ENCODE peak calls at places on chromosomes 12 and 14, in seven cellular contexts. A is iris pigment epithelial cell; E is colonic mucosa; P is CD8-positive, alpha-beta memory T cell; J is AG04450; W is NCI-H748 treated with DMSO at 0.1 percent for 48 hours; U is central memory CD4-positive, alpha-beta T cell. L is an unnamed sample.

GRCh38 chr12:95473440-95473946 is 459 bp upstream of the METAP2 start:
- DNase-seq in A (peak), E (peak), P (no peak), J (no peak), W (peak), U (peak), L (peak)

GRCh38 chr12:2960432-2960956 is 1.3 kb downstream of the TEAD4 start:
- DNase-seq in A (peak), E (no peak), P (no peak), J (no peak), W (no peak), U (no peak), L (peak)

GRCh38 chr14:61347771-61348443 is 26.5 kb downstream of the PRKCH start:
- DNase-seq in A (no peak), E (no peak), P (no peak), J (no peak), W (no peak), U (no peak), L (no peak)

GRCh38 chr12:39116877-39117276 is 211.5 kb upstream of the CPNE8 start:
- DNase-seq in A (no peak), E (no peak), P (no peak), J (no peak), W (no peak), U (no peak), L (no peak)

GRCh38 chr12:92574046-92574783 is 128.6 kb upstream of the PLEKHG7 start:
- DNase-seq in A (peak), E (no peak), P (no peak), J (no peak), W (no peak), U (no peak), L (no peak)

GRCh38 chr14:38790916-38791315 is 312.1 kb downstream of the SEC23A start:
- DNase-seq in A (no peak), E (no peak), P (no peak), J (no peak), W (no peak), U (no peak), L (no peak)

GRCh38 chr12:128797119-128798118 is 26.3 kb downstream of the SLC15A4 start:
- DNase-seq in A (peak), E (no peak), P (no peak), J (peak), W (no peak), U (no peak), L (no peak)

GRCh38 chr12:123952037-123952436 is 20.6 kb downstream of the CCDC92 start:
- DNase-seq in A (no peak), E (no peak), P (no peak), J (no peak), W (no peak), U (no peak), L (no peak)

GRCh38 chr14:51780741-51781140 is 79.7 kb upstream of the GNG2 start:
- DNase-seq in A (peak), E (no peak), P (no peak), J (no peak), W (no peak), U (no peak), L (no peak)

GRCh38 chr12:120887253-120888043 is 16.7 kb downstream of the SPPL3 start:
- DNase-seq in A (no peak), E (no peak), P (no peak), J (no peak), W (no peak), U (no peak), L (no peak)